ENCODE peak calls at places on chromosomes 2 and 18, in four cellular contexts. A is mucosa of descending colon; K is CD4-positive, CD25-positive, alpha-beta regulatory T cell; O is uterus. L is an unnamed sample. For H3K36me3 and H3K9me3, the result is how much of the 10 kb centered on the place peaks cover.

GRCh38 chr2:102112271-102112670 is 30.3 kb upstream of the IL1R1 start:
- DNase-seq in A (no peak), K (no peak), O (no peak), L (no peak)

GRCh38 chr18:77168666-77169358 is 36.2 kb upstream of the MBP start:
- DNase-seq in A (no peak), K (no peak), O (no peak), L (no peak)

GRCh38 chr2:102357975-102358374 is 2.4 kb downstream of the IL18R1 start:
- DNase-seq in A (no peak), K (no peak), O (no peak), L (no peak)

GRCh38 chr2:207188601-207189000 is 22.9 kb upstream of the KLF7 start:
- DNase-seq in A (no peak), K (no peak), O (no peak), L (no peak)

GRCh38 chr2:55097083-55097461 is 46.8 kb upstream of the RTN4 start:
- DNase-seq in A (no peak), K (no peak), O (no peak), L (no peak)

GRCh38 chr2:10285578-10286198 is 17.0 kb upstream of the HPCAL1 start:
- DNase-seq in A (peak), K (no peak), O (peak), L (peak)

GRCh38 chr2:126658910-126659613 is 3.1 kb downstream of the GYPC start:
- DNase-seq in A (peak), K (peak), O (peak), L (no peak)

GRCh38 chr2:9897796-9898195 is 53.7 kb upstream of the GRHL1 start:
- DNase-seq in A (no peak), K (no peak), O (no peak), L (no peak)

GRCh38 chr18:74731097-74731496 is 133.4 kb downstream of the ZNF407 start:
- DNase-seq in A (no peak), K (no peak), O (no peak), L (peak)

GRCh38 chr18:58576641-58577251 is 52.1 kb downstream of the ALPK2 start:
- DNase-seq in A (no peak), K (no peak), O (no peak), L (no peak)

DNA sequence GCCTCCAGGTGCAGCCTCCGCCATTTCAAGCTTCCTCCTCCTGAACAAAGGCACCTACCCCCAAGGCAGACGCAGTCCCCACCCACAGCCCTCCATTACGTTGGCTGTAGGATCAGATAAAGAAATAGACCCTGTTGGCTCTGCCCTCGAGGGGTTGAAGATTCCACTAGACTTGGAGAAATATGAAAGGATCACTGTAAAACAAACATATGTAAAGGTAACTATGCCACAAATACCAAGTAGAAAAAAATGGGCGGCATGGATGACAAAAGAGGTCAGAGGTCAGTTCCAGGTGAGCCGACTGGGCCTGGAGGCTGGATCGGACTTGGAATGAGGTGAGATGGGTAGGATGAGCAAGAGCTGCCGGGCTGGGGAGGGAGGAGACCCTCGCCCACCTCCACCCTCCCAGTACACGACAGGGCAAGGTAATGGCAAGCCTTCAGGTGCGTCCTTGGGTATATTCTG is 84.8 kb upstream of the POMC start:
- DNase-seq in A (no peak), K (no peak), O (no peak), L (no peak)
- H3K4me3 ChIP-seq in A (no peak), K (no peak), O (peak), L (no peak)

GRCh38 chr2:42585779-42586178 is 17.3 kb downstream of the MTA3 start:
- DNase-seq in A (no peak), K (no peak), O (no peak), L (no peak)

GRCh38 chr2:42593282-42593681 is 24.9 kb downstream of the MTA3 start:
- DNase-seq in A (no peak), K (no peak), O (no peak), L (no peak)

GRCh38 chr2:42588158-42588557 is 19.7 kb downstream of the MTA3 start:
- DNase-seq in A (no peak), K (no peak), O (no peak), L (no peak)

DNA sequence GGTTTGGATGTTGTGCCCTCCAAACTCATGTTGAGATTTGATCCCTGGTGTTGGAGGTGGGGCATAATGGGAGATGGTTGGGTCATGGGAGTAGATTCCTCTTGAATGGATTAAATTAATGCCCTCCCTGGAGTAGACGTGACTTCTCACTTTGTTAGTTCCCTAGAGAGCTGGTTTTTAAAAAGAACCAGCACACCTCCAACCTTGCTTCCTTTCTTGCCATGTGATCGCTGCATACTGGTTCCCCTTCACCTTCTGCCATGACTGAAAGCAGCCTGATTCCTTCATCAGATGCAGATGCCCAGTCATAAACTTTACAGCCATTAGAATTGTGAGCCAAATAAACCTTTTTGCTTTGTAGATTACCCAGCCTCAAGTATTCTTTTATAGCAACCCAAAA is 21.7 kb downstream of the MTA3 start:
- DNase-seq in A (no peak), K (no peak), O (no peak), L (no peak)
- H3K36me3 ChIP-seq in A (under half), K (under half), O (under half), L (under half)

DNA sequence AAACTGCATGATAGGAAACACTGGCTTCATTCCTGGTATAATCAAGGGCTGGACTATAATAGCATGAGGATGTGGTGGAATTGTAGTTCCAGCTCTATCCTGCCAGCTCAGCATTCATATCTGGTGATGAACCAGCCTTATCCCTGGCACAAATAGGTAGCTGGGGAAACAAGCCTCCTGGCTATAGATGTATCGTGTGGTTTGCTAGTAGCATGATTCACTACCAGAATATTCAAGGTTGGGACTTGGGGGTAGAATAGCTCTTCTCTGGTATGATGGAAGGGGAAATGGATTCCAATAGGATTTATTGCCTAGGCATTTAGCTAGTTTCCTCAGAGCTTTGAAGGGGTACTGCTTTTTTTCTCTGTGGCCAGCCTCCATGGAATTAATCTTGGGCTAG is 532.8 kb downstream of the FBXO15 start:
- DNase-seq in A (no peak), K (no peak), O (no peak), L (peak)
- H3K9me3 ChIP-seq in A (under half), K (under half), O (under half), L (under half)

DNA sequence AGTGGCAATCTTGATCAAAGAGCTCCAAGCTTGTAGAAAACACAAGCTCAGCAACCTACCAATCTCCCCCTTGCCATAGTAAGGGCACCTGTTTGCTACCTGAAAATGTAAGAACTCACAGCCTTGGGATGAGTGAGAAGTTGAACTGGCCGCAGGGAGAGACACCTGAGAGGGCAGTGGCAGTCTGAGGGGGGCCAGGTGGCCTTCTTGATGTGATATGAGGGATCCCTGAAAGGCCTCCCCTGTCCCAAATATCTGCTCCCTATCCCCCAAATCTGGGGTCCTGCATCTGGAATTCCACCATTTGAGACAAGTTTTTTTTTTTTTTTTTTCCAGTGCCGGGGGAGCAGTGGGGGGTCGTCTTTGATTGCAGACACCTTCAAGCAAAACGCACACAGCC is 230.2 kb upstream of the SMAD2 start:
- DNase-seq in A (no peak), K (no peak), O (no peak), L (no peak)
- H3K4me3 ChIP-seq in A (no peak), K (no peak), O (peak), L (peak)

GRCh38 chr2:47720559-47720958 is 62.4 kb upstream of the MSH6 start:
- DNase-seq in A (no peak), K (no peak), O (no peak), L (no peak)

GRCh38 chr2:47720036-47720435 is 62.9 kb upstream of the MSH6 start:
- DNase-seq in A (no peak), K (no peak), O (no peak), L (no peak)

GRCh38 chr2:47719099-47719498 is 63.8 kb upstream of the MSH6 start:
- DNase-seq in A (no peak), K (no peak), O (no peak), L (no peak)

GRCh38 chr2:47721296-47721695 is 61.6 kb upstream of the MSH6 start:
- DNase-seq in A (no peak), K (no peak), O (no peak), L (no peak)

GRCh38 chr2:47715552-47715951 is 67.4 kb upstream of the MSH6 start:
- DNase-seq in A (no peak), K (no peak), O (no peak), L (no peak)
- H3K36me3 ChIP-seq in A (under half), K (under half), O (under half), L (under half)

GRCh38 chr2:95062247-95062646 is 36.7 kb downstream of the MAL start:
- DNase-seq in A (no peak), K (no peak), O (no peak), L (no peak)

GRCh38 chr2:95061119-95061512 is 35.6 kb downstream of the MAL start:
- DNase-seq in A (no peak), K (no peak), O (no peak), L (no peak)

GRCh38 chr2:95060446-95061118 is 35.1 kb downstream of the MAL start:
- DNase-seq in A (no peak), K (no peak), O (no peak), L (no peak)

GRCh38 chr2:95062716-95063400 is 37.4 kb downstream of the MAL start:
- DNase-seq in A (no peak), K (no peak), O (no peak), L (no peak)

DNA sequence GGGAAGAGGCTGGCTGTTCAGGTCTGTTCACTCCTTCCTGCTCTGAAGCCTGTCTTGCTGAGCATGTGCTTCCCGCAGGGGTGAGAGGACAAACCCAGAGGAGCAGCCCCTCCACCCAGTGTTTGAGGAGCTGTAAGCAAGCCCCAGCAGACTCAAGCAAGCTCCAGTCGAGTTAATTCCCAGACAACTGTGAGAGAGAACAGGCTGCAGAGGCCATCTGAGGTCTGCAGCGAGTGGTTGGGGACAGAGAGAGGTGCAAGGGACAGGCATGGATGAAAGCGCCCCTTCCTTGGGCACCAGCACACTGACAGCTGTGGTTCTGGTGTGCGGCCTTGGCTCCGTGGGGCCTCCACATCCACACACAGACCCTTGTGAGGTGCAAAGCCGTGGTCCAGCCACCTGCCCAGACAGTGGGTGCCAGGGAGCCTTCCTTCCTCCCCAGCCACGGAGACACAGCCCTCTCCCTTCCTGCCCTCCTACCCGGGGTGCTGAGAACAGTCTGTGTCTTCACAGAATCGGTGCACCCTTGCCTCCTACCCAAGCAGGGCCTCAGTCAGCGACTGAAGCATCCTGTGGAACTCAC is 36.2 kb downstream of the MAL start:
- DNase-seq in A (no peak), K (no peak), O (no peak), L (no peak)
- H3K9me3 ChIP-seq in A (under half), K (under half), O (under half), L (under half)

GRCh38 chr2:85542777-85543176 is 3.8 kb downstream of the MAT2A start:
- DNase-seq in A (no peak), K (no peak), O (no peak), L (no peak)
- H3K4me3 ChIP-seq in A (no peak), K (no peak), O (no peak), L (peak)

GRCh38 chr18:12711446-12711845 is 8.6 kb downstream of the PSMG2 start:
- DNase-seq in A (no peak), K (no peak), O (no peak), L (no peak)
- H3K36me3 ChIP-seq in A (under half), K (half or more), O (under half), L (under half)

GRCh38 chr2:82120648-82121047 is 1816.1 kb upstream of the LRRTM1 start:
- DNase-seq in A (no peak), K (no peak), O (no peak), L (no peak)

GRCh38 chr2:82128051-82128450 is 1823.5 kb upstream of the LRRTM1 start:
- DNase-seq in A (no peak), K (no peak), O (no peak), L (no peak)

GRCh38 chr2:82120120-82120519 is 1815.6 kb upstream of the LRRTM1 start:
- DNase-seq in A (peak), K (no peak), O (no peak), L (no peak)

DNA sequence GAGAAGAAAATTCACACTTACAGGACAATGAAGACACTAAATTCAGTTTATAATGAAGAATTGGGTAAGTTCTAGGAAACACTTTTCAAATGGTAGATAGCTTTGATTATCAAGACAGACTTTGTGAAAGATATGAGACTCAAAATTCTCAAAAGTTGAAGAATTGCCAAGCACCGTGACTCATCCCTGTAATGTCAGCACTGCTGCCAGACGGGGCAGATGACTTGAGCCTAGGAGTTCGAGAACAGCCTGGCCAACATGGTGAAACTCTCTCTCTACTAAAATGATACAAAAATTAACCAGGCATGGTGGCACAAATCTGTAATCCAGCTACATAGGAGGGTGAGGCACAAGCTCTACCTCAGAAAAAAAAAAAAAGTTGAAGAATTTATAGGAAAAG is 1820.1 kb upstream of the LRRTM1 start:
- DNase-seq in A (no peak), K (no peak), O (no peak), L (peak)
- H3K9me3 ChIP-seq in A (under half), K (under half), O (under half), L (under half)

L was measured in MG63.